ENCODE peak calls at places on chromosomes 13 and 19, in six cellular contexts. One of them, this sample, is unnamed.

GRCh38 chr13:33363328-33363727 is 77.8 kb upstream of the STARD13 start:
- DNase-seq in tibial nerve: no peak
- DNase-seq in stomach: no peak
- DNase-seq in A549: no peak
- DNase-seq in ovary: no peak
- DNase-seq in H1: no peak
- DNase-seq in this sample: no peak

GRCh38 chr19:8320564-8321066 is 560 bp downstream of the NDUFA7 start:
- DNase-seq in tibial nerve: no peak
- DNase-seq in stomach: no peak
- DNase-seq in H1: no peak
- DNase-seq in ovary: no peak
- DNase-seq in A549: no peak
- DNase-seq in this sample: no peak

GRCh38 chr19:46489445-46490272 is 6.0 kb downstream of the PNMA8B start:
- DNase-seq in stomach: peak; percentile 50
- DNase-seq in tibial nerve: peak; percentile 33
- DNase-seq in H1: no peak
- DNase-seq in ovary: peak; percentile 69
- DNase-seq in A549: no peak
- DNase-seq in this sample: peak; percentile 26

GRCh38 chr13:110872034-110872767 is 42.7 kb downstream of the ANKRD10 start:
- DNase-seq in tibial nerve: no peak
- DNase-seq in ovary: peak; percentile 49
- DNase-seq in A549: no peak
- DNase-seq in H1: no peak
- DNase-seq in stomach: no peak
- DNase-seq in this sample: no peak

GRCh38 chr13:74288361-74288911 is 154.2 kb upstream of the KLF12 start:
- DNase-seq in ovary: no peak
- DNase-seq in tibial nerve: no peak
- DNase-seq in H1: no peak
- DNase-seq in stomach: peak; percentile 33
- DNase-seq in A549: no peak
- DNase-seq in this sample: peak; percentile 49

GRCh38 chr19:39276740-39277139 is 8.5 kb downstream of the IFNL2 start:
- DNase-seq in H1: no peak
- DNase-seq in stomach: no peak
- DNase-seq in A549: no peak
- DNase-seq in tibial nerve: no peak
- DNase-seq in ovary: no peak
- DNase-seq in this sample: no peak

GRCh38 chr13:49314344-49314882 is 66.7 kb downstream of the CDADC1 start:
- DNase-seq in stomach: no peak
- DNase-seq in ovary: no peak
- DNase-seq in tibial nerve: no peak
- DNase-seq in A549: no peak
- DNase-seq in H1: no peak
- DNase-seq in this sample: no peak

GRCh38 chr13:31201341-31202024 is 1.7 kb downstream of the B3GLCT start:
- DNase-seq in stomach: no peak
- DNase-seq in A549: no peak
- DNase-seq in tibial nerve: no peak
- DNase-seq in ovary: peak; percentile 25
- DNase-seq in H1: no peak
- DNase-seq in this sample: no peak

GRCh38 chr13:49517461-49517860 is 21.7 kb downstream of the PHF11 start:
- DNase-seq in H1: no peak
- DNase-seq in tibial nerve: no peak
- DNase-seq in stomach: no peak
- DNase-seq in A549: no peak
- DNase-seq in ovary: no peak
- DNase-seq in this sample: no peak

GRCh38 chr13:73704587-73704986 is 429.6 kb downstream of the KLF12 start:
- DNase-seq in ovary: no peak
- DNase-seq in tibial nerve: no peak
- DNase-seq in A549: no peak
- DNase-seq in stomach: no peak
- DNase-seq in H1: no peak
- DNase-seq in this sample: no peak

GRCh38 chr13:40652588-40652940 is 13.9 kb downstream of the FOXO1 start:
- DNase-seq in ovary: no peak
- DNase-seq in H1: no peak
- DNase-seq in stomach: no peak
- DNase-seq in A549: no peak
- DNase-seq in tibial nerve: no peak
- DNase-seq in this sample: no peak

GRCh38 chr13:41916173-41916954 is 44.5 kb downstream of the VWA8 start:
- DNase-seq in stomach: no peak
- DNase-seq in A549: no peak
- DNase-seq in tibial nerve: no peak
- DNase-seq in ovary: no peak
- DNase-seq in H1: no peak
- DNase-seq in this sample: no peak

GRCh38 chr13:113120300-113121182 is 2.1 kb upstream of the F10 start:
- DNase-seq in stomach: peak; percentile 22
- DNase-seq in A549: no peak
- DNase-seq in ovary: no peak
- DNase-seq in tibial nerve: no peak
- DNase-seq in H1: no peak
- DNase-seq in this sample: no peak

GRCh38 chr13:108363651-108364050 is 94.1 kb downstream of the TNFSF13B start:
- DNase-seq in ovary: no peak
- DNase-seq in A549: no peak
- DNase-seq in stomach: no peak
- DNase-seq in H1: no peak
- DNase-seq in tibial nerve: no peak
- DNase-seq in this sample: no peak

GRCh38 chr19:43755256-43755801 is 567 bp upstream of the SMG9 start:
- DNase-seq in tibial nerve: peak; percentile 57
- DNase-seq in stomach: peak; percentile 86
- DNase-seq in ovary: peak; percentile 78
- DNase-seq in A549: peak; percentile 88
- DNase-seq in H1: no peak
- DNase-seq in this sample: peak; percentile 90

GRCh38 chr19:20385056-20385455 is 180.5 kb downstream of the ZNF737 start:
- DNase-seq in tibial nerve: no peak
- DNase-seq in ovary: no peak
- DNase-seq in H1: no peak
- DNase-seq in stomach: no peak
- DNase-seq in A549: no peak
- DNase-seq in this sample: no peak

GRCh38 chr13:47112205-47112896 is 215.5 kb upstream of the HTR2A start:
- DNase-seq in A549: no peak
- DNase-seq in ovary: no peak
- DNase-seq in tibial nerve: no peak
- DNase-seq in stomach: no peak
- DNase-seq in H1: peak; percentile 56
- DNase-seq in this sample: no peak

DNA sequence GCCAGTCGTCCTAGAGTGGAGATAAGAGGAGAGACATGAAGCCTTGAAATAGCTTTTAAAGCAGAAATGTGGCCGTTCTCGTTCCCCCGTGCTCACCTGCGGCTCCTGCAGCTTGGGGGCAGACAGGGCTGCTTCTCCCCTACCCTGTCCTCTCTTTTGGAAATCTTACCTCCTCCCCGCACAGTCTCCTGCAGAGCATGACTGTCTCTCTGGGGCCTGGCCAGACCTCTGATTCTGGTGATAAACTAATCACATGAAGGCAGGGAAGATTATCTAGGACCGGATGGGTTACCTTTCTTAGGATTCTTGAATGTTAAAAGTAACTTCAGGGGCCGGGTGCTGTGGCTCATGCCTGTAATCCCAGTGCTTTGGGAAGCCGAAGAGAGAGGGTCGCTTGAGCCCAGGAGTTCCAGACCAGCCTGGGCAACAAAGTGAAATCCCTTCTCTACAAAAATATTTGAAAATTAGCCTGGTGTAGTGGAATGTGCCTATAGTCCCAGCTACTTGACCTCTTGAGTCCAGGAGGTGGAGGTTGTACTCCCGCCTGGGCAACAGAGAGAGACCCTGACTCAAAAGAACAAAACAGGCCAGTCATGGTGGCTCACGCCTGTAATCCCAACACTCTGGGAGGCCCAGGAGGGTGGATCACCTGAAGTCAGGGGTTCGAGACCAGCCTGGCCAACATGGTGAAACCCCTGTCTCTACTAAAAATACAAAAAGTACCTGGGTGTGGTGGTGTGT is 8.1 kb downstream of the CEBPA start:
- DNase-seq in ovary: no peak
- DNase-seq in stomach: no peak
- DNase-seq in H1: no peak
- DNase-seq in tibial nerve: no peak
- DNase-seq in A549: no peak
- DNase-seq in this sample: no peak
- TF ChIP-seq CTCF in ovary: no peak
- TF ChIP-seq CTCF in stomach: no peak
- TF ChIP-seq CTCF in H1: no peak
- TF ChIP-seq CTCF in tibial nerve: no peak
- TF ChIP-seq CTCF in A549: no peak
- TF ChIP-seq CTCF in this sample: no peak

GRCh38 chr19:50362030-50362412 is 3.4 kb downstream of the NAPSA start:
- DNase-seq in stomach: no peak
- DNase-seq in ovary: no peak
- DNase-seq in tibial nerve: no peak
- DNase-seq in H1: no peak
- DNase-seq in A549: no peak
- DNase-seq in this sample: no peak

GRCh38 chr19:50358483-50359431 is 6.7 kb downstream of the NAPSA start:
- DNase-seq in stomach: peak; percentile 58
- DNase-seq in A549: no peak
- DNase-seq in ovary: peak; percentile 75
- DNase-seq in H1: no peak
- DNase-seq in tibial nerve: no peak
- DNase-seq in this sample: peak; percentile 64

GRCh38 chr19:50359432-50359818 is 6.0 kb downstream of the NAPSA start:
- DNase-seq in ovary: no peak
- DNase-seq in stomach: no peak
- DNase-seq in A549: no peak
- DNase-seq in tibial nerve: no peak
- DNase-seq in H1: no peak
- DNase-seq in this sample: no peak

GRCh38 chr19:50362656-50363424 is 2.6 kb downstream of the NAPSA start:
- DNase-seq in A549: no peak
- DNase-seq in tibial nerve: no peak
- DNase-seq in ovary: no peak
- DNase-seq in stomach: no peak
- DNase-seq in H1: no peak
- DNase-seq in this sample: no peak

GRCh38 chr19:50361290-50362029 is 4.0 kb downstream of the NAPSA start:
- DNase-seq in H1: no peak
- DNase-seq in ovary: no peak
- DNase-seq in A549: no peak
- DNase-seq in stomach: no peak
- DNase-seq in tibial nerve: no peak
- DNase-seq in this sample: no peak
- TF ChIP-seq EP300 in H1: no peak
- TF ChIP-seq EP300 in ovary: no peak
- TF ChIP-seq EP300 in A549: no peak
- TF ChIP-seq EP300 in stomach: no peak
- TF ChIP-seq EP300 in tibial nerve: no peak
- TF ChIP-seq EP300 in this sample: no peak

GRCh38 chr19:15453906-15454305 is 4.2 kb upstream of the WIZ start:
- DNase-seq in ovary: no peak
- DNase-seq in A549: no peak
- DNase-seq in tibial nerve: no peak
- DNase-seq in H1: no peak
- DNase-seq in stomach: no peak
- DNase-seq in this sample: no peak

GRCh38 chr19:15452111-15453047 is 2.6 kb upstream of the WIZ start:
- DNase-seq in ovary: peak; percentile 93
- DNase-seq in stomach: peak; percentile 91
- DNase-seq in A549: peak; percentile 71
- DNase-seq in tibial nerve: peak; percentile 90
- DNase-seq in H1: peak; percentile 91
- DNase-seq in this sample: peak; percentile 89

GRCh38 chr19:15454371-15454800 is 4.6 kb upstream of the WIZ start:
- DNase-seq in tibial nerve: no peak
- DNase-seq in ovary: no peak
- DNase-seq in A549: peak; percentile 30
- DNase-seq in H1: no peak
- DNase-seq in stomach: peak; percentile 51
- DNase-seq in this sample: no peak

GRCh38 chr19:15450528-15450890 is 753 bp upstream of the WIZ start:
- DNase-seq in ovary: no peak
- DNase-seq in H1: no peak
- DNase-seq in A549: no peak
- DNase-seq in stomach: no peak
- DNase-seq in tibial nerve: no peak
- DNase-seq in this sample: no peak

GRCh38 chr19:15453091-15453498 is 3.3 kb upstream of the WIZ start:
- DNase-seq in ovary: no peak
- DNase-seq in H1: no peak
- DNase-seq in A549: no peak
- DNase-seq in tibial nerve: no peak
- DNase-seq in stomach: no peak
- DNase-seq in this sample: no peak
- TF ChIP-seq CTCF in ovary: peak; percentile 28
- TF ChIP-seq CTCF in H1: peak; percentile 20
- TF ChIP-seq CTCF in A549: no peak
- TF ChIP-seq CTCF in tibial nerve: peak; percentile 13
- TF ChIP-seq CTCF in stomach: peak; percentile 34
- TF ChIP-seq CTCF in this sample: peak; percentile 26

DNA sequence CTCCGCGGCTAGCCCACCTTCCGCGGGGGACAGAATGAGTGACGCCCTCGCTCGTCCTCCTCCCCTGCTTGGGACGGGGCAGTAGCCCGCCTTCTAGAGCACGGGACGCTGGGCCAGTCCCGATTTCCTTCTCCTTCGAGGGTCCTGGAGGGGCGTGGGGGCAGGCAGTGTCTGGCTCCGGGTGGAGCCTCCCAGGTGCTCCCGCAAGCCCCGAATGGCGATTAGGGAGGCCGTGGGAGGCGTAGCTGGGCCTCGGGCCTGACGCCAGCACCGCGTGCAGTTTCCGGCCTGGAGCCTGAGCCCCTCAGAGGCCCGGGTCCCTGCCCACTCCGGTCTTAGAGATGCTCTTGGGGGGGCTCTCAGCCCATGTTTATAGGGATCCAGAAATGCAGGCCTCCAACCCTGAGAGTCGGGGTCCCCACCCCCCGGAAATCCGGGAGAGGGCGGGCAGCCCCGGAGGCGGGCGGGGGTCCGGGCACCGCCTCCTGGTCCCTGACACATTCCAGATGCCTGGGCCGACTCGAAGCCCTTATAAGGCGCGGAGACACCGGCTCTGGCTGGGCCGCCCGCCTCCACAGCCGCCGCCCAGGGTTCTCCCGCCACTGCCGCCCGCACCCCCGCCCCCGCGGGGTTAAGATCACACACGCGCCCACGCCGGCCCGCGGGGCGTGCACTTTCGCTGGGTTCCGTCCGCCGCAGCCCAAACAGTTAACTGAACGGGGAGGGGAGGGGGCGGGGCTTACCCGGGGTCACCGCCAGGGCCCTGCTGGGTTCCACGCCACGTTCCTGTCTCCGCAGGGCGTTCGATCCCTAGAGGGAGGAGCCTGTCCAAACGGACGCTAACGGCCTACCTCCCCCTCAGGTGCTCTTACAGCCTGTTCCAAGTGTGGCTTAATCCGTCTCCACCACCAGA is 1.5 kb downstream of the MYADM start:
- DNase-seq in A549: peak; percentile 95
- DNase-seq in stomach: peak; percentile 90
- DNase-seq in ovary: peak; percentile 94
- DNase-seq in H1: no peak
- DNase-seq in tibial nerve: peak; percentile 71
- DNase-seq in this sample: peak; percentile 93
- TF ChIP-seq EP300 in A549: no peak
- TF ChIP-seq EP300 in stomach: peak; percentile 54
- TF ChIP-seq EP300 in ovary: no peak
- TF ChIP-seq EP300 in H1: peak; percentile 3
- TF ChIP-seq EP300 in tibial nerve: peak; percentile 55
- TF ChIP-seq EP300 in this sample: no peak

This sample was measured in transverse colon.